ENCODE peak calls at places on chromosome 15, in four cellular contexts. One of them, this sample, is unnamed. For H3K4me1, the result is how much of the 10 kb centered on the place peaks cover.

GRCh38 chr15:68846851-68847439 is 26.2 kb upstream of the ANP32A start:
- DNase-seq in neural progenitor cell: no peak
- DNase-seq in IMR-90: no peak
- DNase-seq in fibroblast of lung: no peak
- DNase-seq in this sample: no peak

GRCh38 chr15:50262533-50262932 is 3.0 kb downstream of the HDC start:
- DNase-seq in neural progenitor cell: no peak
- DNase-seq in IMR-90: no peak
- DNase-seq in fibroblast of lung: no peak
- DNase-seq in this sample: no peak

GRCh38 chr15:90143176-90143655 is 40.9 kb upstream of the IDH2 start:
- DNase-seq in neural progenitor cell: peak
- DNase-seq in IMR-90: peak
- DNase-seq in fibroblast of lung: peak
- DNase-seq in this sample: peak

GRCh38 chr15:36275656-36276055 is 303.8 kb upstream of the CDIN1 start:
- DNase-seq in neural progenitor cell: no peak
- DNase-seq in IMR-90: no peak
- DNase-seq in fibroblast of lung: no peak
- DNase-seq in this sample: no peak

GRCh38 chr15:50907866-50908208 is 646 bp upstream of the AP4E1 start:
- DNase-seq in neural progenitor cell: peak
- DNase-seq in IMR-90: peak
- DNase-seq in fibroblast of lung: no peak
- DNase-seq in this sample: peak

GRCh38 chr15:51793521-51793920 is 35.9 kb upstream of the TMOD3 start:
- DNase-seq in neural progenitor cell: no peak
- DNase-seq in IMR-90: no peak
- DNase-seq in fibroblast of lung: peak
- DNase-seq in this sample: peak

GRCh38 chr15:70245932-70246622 is 148.4 kb upstream of the TLE3 start:
- DNase-seq in neural progenitor cell: no peak
- DNase-seq in IMR-90: peak
- DNase-seq in fibroblast of lung: peak
- DNase-seq in this sample: peak

GRCh38 chr15:66472176-66472999 is 25.2 kb downstream of the SNAPC5 start:
- DNase-seq in neural progenitor cell: no peak
- DNase-seq in IMR-90: peak
- DNase-seq in fibroblast of lung: peak
- DNase-seq in this sample: no peak

GRCh38 chr15:90191795-90192494 is 9.2 kb upstream of the SEMA4B start:
- DNase-seq in neural progenitor cell: no peak
- DNase-seq in IMR-90: no peak
- DNase-seq in fibroblast of lung: peak
- DNase-seq in this sample: no peak

GRCh38 chr15:90099868-90100854 is 2.1 kb downstream of the IDH2 start:
- DNase-seq in neural progenitor cell: no peak
- DNase-seq in IMR-90: peak
- DNase-seq in fibroblast of lung: no peak
- DNase-seq in this sample: peak

GRCh38 chr15:66692808-66693596 is 9.0 kb upstream of the SMAD6 start:
- DNase-seq in neural progenitor cell: no peak
- DNase-seq in IMR-90: no peak
- DNase-seq in fibroblast of lung: no peak
- DNase-seq in this sample: no peak

GRCh38 chr15:31301687-31301990 is 25.0 kb upstream of the KLF13 start:
- DNase-seq in neural progenitor cell: no peak
- DNase-seq in IMR-90: no peak
- DNase-seq in fibroblast of lung: no peak
- DNase-seq in this sample: no peak

GRCh38 chr15:36501063-36501678 is 78.3 kb upstream of the CDIN1 start:
- DNase-seq in neural progenitor cell: peak
- DNase-seq in IMR-90: peak
- DNase-seq in fibroblast of lung: peak
- DNase-seq in this sample: peak

GRCh38 chr15:68272797-68273271 is 4.7 kb upstream of the FEM1B start:
- DNase-seq in neural progenitor cell: no peak
- DNase-seq in IMR-90: peak
- DNase-seq in fibroblast of lung: peak
- DNase-seq in this sample: no peak

GRCh38 chr15:73951044-73951561 is 24.8 kb downstream of the LOXL1 start:
- DNase-seq in neural progenitor cell: peak
- DNase-seq in IMR-90: peak
- DNase-seq in fibroblast of lung: peak
- DNase-seq in this sample: peak

GRCh38 chr15:91973481-91973880 is 120.0 kb downstream of the SLCO3A1 start:
- DNase-seq in neural progenitor cell: no peak
- DNase-seq in IMR-90: no peak
- DNase-seq in fibroblast of lung: peak
- DNase-seq in this sample: no peak

GRCh38 chr15:89631902-89632264 is 23.4 kb downstream of the KIF7 start:
- DNase-seq in neural progenitor cell: no peak
- DNase-seq in IMR-90: no peak
- DNase-seq in fibroblast of lung: no peak
- DNase-seq in this sample: no peak

GRCh38 chr15:92879949-92880725 is 20.0 kb upstream of the CHD2 start:
- DNase-seq in neural progenitor cell: peak
- DNase-seq in IMR-90: no peak
- DNase-seq in fibroblast of lung: no peak
- DNase-seq in this sample: no peak

GRCh38 chr15:27797765-27798164 is 301.4 kb downstream of the OCA2 start:
- DNase-seq in neural progenitor cell: no peak
- DNase-seq in IMR-90: no peak
- DNase-seq in fibroblast of lung: no peak
- DNase-seq in this sample: no peak

GRCh38 chr15:71651750-71652186 is 158.6 kb upstream of the NR2E3 start:
- DNase-seq in neural progenitor cell: peak
- DNase-seq in IMR-90: peak
- DNase-seq in fibroblast of lung: peak
- DNase-seq in this sample: peak

GRCh38 chr15:67144609-67145306 is 79.4 kb downstream of the SMAD3 start:
- DNase-seq in neural progenitor cell: no peak
- DNase-seq in IMR-90: peak
- DNase-seq in fibroblast of lung: peak
- DNase-seq in this sample: no peak

GRCh38 chr15:62209821-62210220 is 44.7 kb upstream of the C2CD4B start:
- DNase-seq in neural progenitor cell: no peak
- DNase-seq in IMR-90: no peak
- DNase-seq in fibroblast of lung: no peak
- DNase-seq in this sample: no peak

GRCh38 chr15:67105065-67105951 is 39.9 kb downstream of the SMAD3 start:
- DNase-seq in neural progenitor cell: no peak
- DNase-seq in IMR-90: peak
- DNase-seq in fibroblast of lung: peak
- DNase-seq in this sample: peak

GRCh38 chr15:81163961-81164800 is 30.1 kb downstream of the CFAP161 start:
- DNase-seq in neural progenitor cell: peak
- DNase-seq in IMR-90: peak
- DNase-seq in fibroblast of lung: peak
- DNase-seq in this sample: peak

GRCh38 chr15:77840962-77841361 is 208.2 kb upstream of the LINGO1 start:
- DNase-seq in neural progenitor cell: no peak
- DNase-seq in IMR-90: peak
- DNase-seq in fibroblast of lung: peak
- DNase-seq in this sample: peak

GRCh38 chr15:63466378-63467192 is 37.8 kb upstream of the USP3 start:
- DNase-seq in neural progenitor cell: peak
- DNase-seq in IMR-90: peak
- DNase-seq in fibroblast of lung: peak
- DNase-seq in this sample: peak

GRCh38 chr15:96338772-96339661 is 8.5 kb downstream of the NR2F2 start:
- DNase-seq in neural progenitor cell: peak
- DNase-seq in IMR-90: no peak
- DNase-seq in fibroblast of lung: peak
- DNase-seq in this sample: peak

GRCh38 chr15:101276501-101277037 is 716 bp downstream of the SELENOS start:
- DNase-seq in neural progenitor cell: peak
- DNase-seq in IMR-90: peak
- DNase-seq in fibroblast of lung: peak
- DNase-seq in this sample: peak

GRCh38 chr15:91142097-91142744 is 42.2 kb downstream of the SV2B start:
- DNase-seq in neural progenitor cell: peak
- DNase-seq in IMR-90: no peak
- DNase-seq in fibroblast of lung: no peak
- DNase-seq in this sample: no peak

GRCh38 chr15:89964555-89964954 is 36.6 kb upstream of the ZNF710 start:
- DNase-seq in neural progenitor cell: no peak
- DNase-seq in IMR-90: no peak
- DNase-seq in fibroblast of lung: no peak
- DNase-seq in this sample: no peak

GRCh38 chr15:67322481-67322880 is 67.9 kb downstream of the IQCH start:
- DNase-seq in neural progenitor cell: no peak
- DNase-seq in IMR-90: peak
- DNase-seq in fibroblast of lung: peak
- DNase-seq in this sample: peak

GRCh38 chr15:62782100-62782791 is 260.3 kb upstream of the TPM1 start:
- DNase-seq in neural progenitor cell: peak
- DNase-seq in IMR-90: peak
- DNase-seq in fibroblast of lung: peak
- DNase-seq in this sample: peak

GRCh38 chr15:58352026-58352929 is 79.5 kb upstream of the LIPC start:
- DNase-seq in neural progenitor cell: no peak
- DNase-seq in IMR-90: no peak
- DNase-seq in fibroblast of lung: no peak
- DNase-seq in this sample: no peak

GRCh38 chr15:31091531-31091930 is 10.0 kb downstream of the TRPM1 start:
- DNase-seq in neural progenitor cell: no peak
- DNase-seq in IMR-90: peak
- DNase-seq in fibroblast of lung: peak
- DNase-seq in this sample: peak

GRCh38 chr15:33882921-33883320 is 85.4 kb upstream of the CHRM5 start:
- DNase-seq in neural progenitor cell: no peak
- DNase-seq in IMR-90: no peak
- DNase-seq in fibroblast of lung: no peak
- DNase-seq in this sample: no peak

GRCh38 chr15:81411969-81412633 is 38.1 kb upstream of the TMC3 start:
- DNase-seq in neural progenitor cell: no peak
- DNase-seq in IMR-90: no peak
- DNase-seq in fibroblast of lung: no peak
- DNase-seq in this sample: peak

GRCh38 chr15:47727137-47727536 is 9.8 kb downstream of the SEMA6D start:
- DNase-seq in neural progenitor cell: no peak
- DNase-seq in IMR-90: no peak
- DNase-seq in fibroblast of lung: no peak
- DNase-seq in this sample: no peak

GRCh38 chr15:94546838-94547237 is 315.5 kb downstream of the MCTP2 start:
- DNase-seq in neural progenitor cell: no peak
- DNase-seq in IMR-90: no peak
- DNase-seq in fibroblast of lung: no peak
- DNase-seq in this sample: no peak

GRCh38 chr15:43370310-43370974 is 401 bp downstream of the ZSCAN29 start:
- DNase-seq in neural progenitor cell: peak
- DNase-seq in IMR-90: peak
- DNase-seq in fibroblast of lung: peak
- DNase-seq in this sample: peak

DNA sequence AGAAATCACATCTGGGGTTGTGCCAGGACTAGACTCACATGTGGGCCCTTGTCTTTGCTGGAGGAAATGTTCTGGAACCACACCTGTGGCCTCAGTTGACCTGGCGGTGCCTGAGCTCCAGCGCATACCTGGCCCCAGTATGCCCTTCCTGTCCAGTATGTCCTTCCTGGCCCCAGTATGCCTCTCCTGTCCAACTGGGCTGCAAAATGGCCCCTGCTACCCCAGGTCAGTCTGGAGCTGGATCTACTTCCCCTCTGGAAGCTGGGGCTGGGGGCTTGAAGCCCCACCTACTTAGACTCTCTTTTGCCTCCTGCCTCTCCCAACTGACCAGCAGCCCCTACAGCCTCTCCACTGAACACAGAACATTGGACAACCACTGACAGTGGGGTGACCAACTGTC is 15.3 kb downstream of the RASGRF1 start:
- DNase-seq in neural progenitor cell: no peak
- DNase-seq in IMR-90: no peak
- DNase-seq in fibroblast of lung: no peak
- DNase-seq in this sample: no peak
- H3K9ac ChIP-seq in neural progenitor cell: no peak
- H3K9ac ChIP-seq in IMR-90: no peak
- H3K9ac ChIP-seq in fibroblast of lung: no peak
- H3K9ac ChIP-seq in this sample: no peak

GRCh38 chr15:99929266-99929665 is 196.0 kb upstream of the LYSMD4 start:
- DNase-seq in neural progenitor cell: peak
- DNase-seq in IMR-90: no peak
- DNase-seq in fibroblast of lung: no peak
- DNase-seq in this sample: no peak
- H3K4me3 ChIP-seq in neural progenitor cell: peak
- H3K4me3 ChIP-seq in IMR-90: no peak
- H3K4me3 ChIP-seq in fibroblast of lung: no peak
- H3K4me3 ChIP-seq in this sample: no peak

GRCh38 chr15:84836859-84837258 is 19.7 kb downstream of the ALPK3 start:
- DNase-seq in neural progenitor cell: no peak
- DNase-seq in IMR-90: no peak
- DNase-seq in fibroblast of lung: no peak
- DNase-seq in this sample: no peak
- H3K4me1 ChIP-seq in neural progenitor cell: under half
- H3K4me1 ChIP-seq in IMR-90: under half
- H3K4me1 ChIP-seq in fibroblast of lung: under half
- H3K4me1 ChIP-seq in this sample: under half

GRCh38 chr15:40357723-40358491 is at the start of gene DISP2:
- DNase-seq in neural progenitor cell: peak
- DNase-seq in IMR-90: peak
- DNase-seq in fibroblast of lung: peak
- DNase-seq in this sample: peak

GRCh38 chr15:40358492-40359353 is 704 bp downstream of the DISP2 start:
- DNase-seq in neural progenitor cell: no peak
- DNase-seq in IMR-90: no peak
- DNase-seq in fibroblast of lung: no peak
- DNase-seq in this sample: no peak

GRCh38 chr15:40357246-40357645 is 773 bp upstream of the DISP2 start:
- DNase-seq in neural progenitor cell: no peak
- DNase-seq in IMR-90: no peak
- DNase-seq in fibroblast of lung: no peak
- DNase-seq in this sample: no peak

GRCh38 chr15:40361640-40362039 is 3.6 kb downstream of the DISP2 start:
- DNase-seq in neural progenitor cell: no peak
- DNase-seq in IMR-90: no peak
- DNase-seq in fibroblast of lung: no peak
- DNase-seq in this sample: no peak

DNA sequence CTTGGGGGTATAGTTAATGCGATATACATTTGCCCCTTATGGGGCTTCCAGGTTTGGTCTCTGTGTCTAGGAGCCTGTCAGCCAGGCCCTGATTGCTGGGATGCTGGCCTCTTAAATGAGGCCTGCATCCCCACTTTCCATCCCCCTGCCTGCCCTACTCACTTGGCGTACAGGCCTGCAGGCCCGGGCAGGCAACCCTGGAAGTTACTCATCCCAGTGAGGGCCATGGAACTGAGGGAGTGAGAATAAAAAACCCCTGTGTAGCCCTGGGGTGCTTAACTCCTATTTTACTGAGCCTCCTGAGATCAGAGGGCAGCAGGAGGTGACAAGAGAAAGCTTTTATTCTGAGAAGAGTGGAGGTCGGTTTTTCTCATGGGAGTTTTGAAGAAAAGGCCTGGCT is 2.0 kb downstream of the DISP2 start:
- DNase-seq in neural progenitor cell: no peak
- DNase-seq in IMR-90: no peak
- DNase-seq in fibroblast of lung: no peak
- DNase-seq in this sample: no peak
- H3K9ac ChIP-seq in neural progenitor cell: no peak
- H3K9ac ChIP-seq in IMR-90: no peak
- H3K9ac ChIP-seq in fibroblast of lung: no peak
- H3K9ac ChIP-seq in this sample: no peak

GRCh38 chr15:85702321-85703230 is 92.1 kb downstream of the KLHL25 start:
- DNase-seq in neural progenitor cell: peak
- DNase-seq in IMR-90: peak
- DNase-seq in fibroblast of lung: peak
- DNase-seq in this sample: peak
- H3K4me3 ChIP-seq in neural progenitor cell: no peak
- H3K4me3 ChIP-seq in IMR-90: no peak
- H3K4me3 ChIP-seq in fibroblast of lung: no peak
- H3K4me3 ChIP-seq in this sample: peak

This sample was measured in adipocyte.